ENCODE peak calls at places on chromosome 1, in five cellular contexts. One of them, this sample, is unnamed. For H3K4me1, the result is how much of the 10 kb centered on the place peaks cover.

GRCh38 chr1:230012093-230012393 is 55.0 kb upstream of the GALNT2 start:
- ATAC-seq in heart left ventricle: no peak
- ATAC-seq in HepG2: no peak
- ATAC-seq in upper lobe of left lung: no peak
- ATAC-seq in K562: no peak
- ATAC-seq in this sample: no peak

GRCh38 chr1:226473325-226473724 is 65.4 kb upstream of the PARP1 start:
- ATAC-seq in heart left ventricle: no peak
- ATAC-seq in HepG2: no peak
- ATAC-seq in upper lobe of left lung: no peak
- ATAC-seq in K562: no peak
- ATAC-seq in this sample: no peak

GRCh38 chr1:1136547-1137230 is 20.8 kb upstream of the C1orf159 start:
- ATAC-seq in heart left ventricle: no peak
- ATAC-seq in HepG2: no peak
- ATAC-seq in upper lobe of left lung: peak
- ATAC-seq in K562: no peak
- ATAC-seq in this sample: no peak

GRCh38 chr1:64881281-64881680 is 85.1 kb downstream of the JAK1 start:
- ATAC-seq in heart left ventricle: no peak
- ATAC-seq in HepG2: no peak
- ATAC-seq in upper lobe of left lung: peak
- ATAC-seq in K562: no peak
- ATAC-seq in this sample: no peak

GRCh38 chr1:111454859-111455641 is 5.8 kb downstream of the ATP5PB start:
- ATAC-seq in heart left ventricle: no peak
- ATAC-seq in HepG2: no peak
- ATAC-seq in upper lobe of left lung: no peak
- ATAC-seq in K562: no peak
- ATAC-seq in this sample: no peak

GRCh38 chr1:7929637-7930036 is 11.0 kb downstream of the TNFRSF9 start:
- ATAC-seq in heart left ventricle: no peak
- ATAC-seq in HepG2: no peak
- ATAC-seq in upper lobe of left lung: no peak
- ATAC-seq in K562: no peak
- ATAC-seq in this sample: no peak

GRCh38 chr1:221778535-221779142 is 36.8 kb upstream of the DUSP10 start:
- ATAC-seq in heart left ventricle: no peak
- ATAC-seq in HepG2: no peak
- ATAC-seq in upper lobe of left lung: peak
- ATAC-seq in K562: no peak
- ATAC-seq in this sample: no peak

GRCh38 chr1:156245451-156246232 is 2.2 kb downstream of the PAQR6 start:
- ATAC-seq in heart left ventricle: no peak
- ATAC-seq in HepG2: peak
- ATAC-seq in upper lobe of left lung: peak
- ATAC-seq in K562: no peak
- ATAC-seq in this sample: no peak

GRCh38 chr1:9269721-9270120 is 23.0 kb upstream of the SPSB1 start:
- ATAC-seq in heart left ventricle: peak
- ATAC-seq in HepG2: no peak
- ATAC-seq in upper lobe of left lung: no peak
- ATAC-seq in K562: no peak
- ATAC-seq in this sample: no peak

GRCh38 chr1:199641531-199641930 is 386.0 kb upstream of the NR5A2 start:
- ATAC-seq in heart left ventricle: no peak
- ATAC-seq in HepG2: no peak
- ATAC-seq in upper lobe of left lung: no peak
- ATAC-seq in K562: no peak
- ATAC-seq in this sample: no peak

GRCh38 chr1:173861731-173862145 is 6.1 kb downstream of the GAS5 start:
- ATAC-seq in heart left ventricle: no peak
- ATAC-seq in HepG2: peak
- ATAC-seq in upper lobe of left lung: no peak
- ATAC-seq in K562: peak
- ATAC-seq in this sample: no peak
- TF ChIP-seq POLR2A in heart left ventricle: no peak
- TF ChIP-seq POLR2A in HepG2: no peak
- TF ChIP-seq POLR2A in upper lobe of left lung: no peak
- TF ChIP-seq POLR2A in K562: no peak
- TF ChIP-seq POLR2A in this sample: no peak

GRCh38 chr1:158290571-158290935 is 830 bp downstream of the CD1C start:
- ATAC-seq in heart left ventricle: no peak
- ATAC-seq in HepG2: no peak
- ATAC-seq in upper lobe of left lung: peak
- ATAC-seq in K562: no peak
- ATAC-seq in this sample: no peak
- H3K4me1 ChIP-seq in heart left ventricle: under half
- H3K4me1 ChIP-seq in HepG2: under half
- H3K4me1 ChIP-seq in upper lobe of left lung: under half
- H3K4me1 ChIP-seq in K562: under half
- H3K4me1 ChIP-seq in this sample: under half

GRCh38 chr1:160028426-160028825 is 3.4 kb downstream of the PIGM start:
- ATAC-seq in heart left ventricle: no peak
- ATAC-seq in HepG2: no peak
- ATAC-seq in upper lobe of left lung: no peak
- ATAC-seq in K562: no peak
- ATAC-seq in this sample: no peak

GRCh38 chr1:160032165-160032827 is 506 bp upstream of the PIGM start:
- ATAC-seq in heart left ventricle: peak
- ATAC-seq in HepG2: peak
- ATAC-seq in upper lobe of left lung: peak
- ATAC-seq in K562: peak
- ATAC-seq in this sample: peak

GRCh38 chr1:160030657-160031367 is 978 bp downstream of the PIGM start:
- ATAC-seq in heart left ventricle: peak
- ATAC-seq in HepG2: peak
- ATAC-seq in upper lobe of left lung: peak
- ATAC-seq in K562: peak
- ATAC-seq in this sample: no peak

DNA sequence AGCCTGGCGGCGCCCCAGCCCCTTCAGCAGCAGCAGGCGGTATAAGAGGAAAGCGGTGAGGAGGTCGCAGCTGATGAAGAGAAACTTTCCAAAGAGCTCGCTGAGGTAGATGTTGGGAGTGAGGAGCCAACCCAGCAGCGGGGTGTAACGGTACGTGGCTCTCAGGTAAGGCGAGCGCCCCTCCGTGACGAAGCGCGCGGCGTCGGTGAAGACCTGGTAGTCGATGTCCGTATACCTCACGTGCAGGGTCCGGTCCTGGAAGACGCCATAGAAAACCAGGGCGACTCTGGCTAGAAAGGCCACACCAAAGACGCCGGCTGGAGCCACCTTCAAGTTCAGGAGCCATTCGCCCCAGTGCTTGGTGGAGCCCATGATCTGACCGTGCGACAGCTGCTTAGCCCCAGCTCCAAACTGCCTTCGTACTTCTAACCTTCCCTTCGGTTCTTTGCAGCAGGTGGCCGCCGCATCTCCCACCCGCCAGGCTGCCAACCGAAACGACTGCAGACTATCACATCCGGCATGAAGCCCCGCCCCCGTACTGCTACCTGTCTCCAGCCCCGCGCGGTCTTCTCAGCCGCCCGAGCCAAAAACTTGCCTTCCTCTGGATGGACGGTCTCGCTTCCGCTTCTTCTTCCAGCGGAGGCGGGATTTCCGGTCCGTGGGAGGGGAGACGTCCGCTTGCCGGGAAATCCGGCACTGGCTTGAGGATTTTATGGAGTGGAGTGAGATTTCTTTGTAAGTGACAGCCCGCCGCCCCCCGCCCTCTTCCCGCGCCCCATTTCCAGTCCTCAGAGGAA is at the start of gene PIGM:
- ATAC-seq in heart left ventricle: peak
- ATAC-seq in HepG2: peak
- ATAC-seq in upper lobe of left lung: peak
- ATAC-seq in K562: peak
- ATAC-seq in this sample: peak
- TF ChIP-seq POLR2A in heart left ventricle: peak
- TF ChIP-seq POLR2A in HepG2: peak
- TF ChIP-seq POLR2A in upper lobe of left lung: peak
- TF ChIP-seq POLR2A in K562: peak
- TF ChIP-seq POLR2A in this sample: peak

GRCh38 chr1:31671556-31672201 is 27.0 kb upstream of the PEF1 start:
- ATAC-seq in heart left ventricle: no peak
- ATAC-seq in HepG2: no peak
- ATAC-seq in upper lobe of left lung: no peak
- ATAC-seq in K562: no peak
- ATAC-seq in this sample: no peak

GRCh38 chr1:31669786-31670582 is 25.3 kb upstream of the PEF1 start:
- ATAC-seq in heart left ventricle: peak
- ATAC-seq in HepG2: no peak
- ATAC-seq in upper lobe of left lung: peak
- ATAC-seq in K562: peak
- ATAC-seq in this sample: peak

GRCh38 chr1:31670583-31670944 is 25.9 kb upstream of the PEF1 start:
- ATAC-seq in heart left ventricle: no peak
- ATAC-seq in HepG2: no peak
- ATAC-seq in upper lobe of left lung: no peak
- ATAC-seq in K562: no peak
- ATAC-seq in this sample: no peak

GRCh38 chr1:31669433-31669785 is 24.7 kb upstream of the PEF1 start:
- ATAC-seq in heart left ventricle: no peak
- ATAC-seq in HepG2: no peak
- ATAC-seq in upper lobe of left lung: no peak
- ATAC-seq in K562: no peak
- ATAC-seq in this sample: no peak

DNA sequence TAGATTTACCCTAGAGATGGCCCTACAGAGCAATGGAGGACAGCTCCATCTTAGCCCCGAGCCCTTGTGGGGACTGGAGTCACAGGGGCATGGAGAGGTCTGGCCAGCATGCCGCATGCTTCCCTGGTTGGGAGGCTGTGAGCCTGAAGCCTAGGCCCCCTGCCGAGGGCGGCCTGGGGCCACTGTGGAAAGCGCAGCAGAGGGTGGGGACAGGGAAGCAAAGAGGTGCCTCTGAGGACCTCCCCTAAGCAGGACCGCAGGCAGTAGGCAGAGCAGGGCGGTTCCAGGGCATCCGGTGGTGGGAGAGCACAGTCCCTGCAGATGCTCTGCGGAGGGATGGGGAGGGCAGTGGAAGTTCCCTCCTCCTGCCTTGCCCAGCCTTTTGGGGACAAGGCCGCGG is 26.5 kb upstream of the PEF1 start:
- ATAC-seq in heart left ventricle: no peak
- ATAC-seq in HepG2: no peak
- ATAC-seq in upper lobe of left lung: no peak
- ATAC-seq in K562: no peak
- ATAC-seq in this sample: no peak
- H3K4me1 ChIP-seq in heart left ventricle: under half
- H3K4me1 ChIP-seq in HepG2: under half
- H3K4me1 ChIP-seq in upper lobe of left lung: under half
- H3K4me1 ChIP-seq in K562: under half
- H3K4me1 ChIP-seq in this sample: under half

GRCh38 chr1:174999216-174999925 is 376 bp upstream of the CACYBP start:
- ATAC-seq in heart left ventricle: peak
- ATAC-seq in HepG2: peak
- ATAC-seq in upper lobe of left lung: peak
- ATAC-seq in K562: peak
- ATAC-seq in this sample: peak
- TF ChIP-seq POLR2A in heart left ventricle: peak
- TF ChIP-seq POLR2A in HepG2: peak
- TF ChIP-seq POLR2A in upper lobe of left lung: peak
- TF ChIP-seq POLR2A in K562: peak
- TF ChIP-seq POLR2A in this sample: peak

This sample was measured in gastroesophageal sphincter.